ENCODE peak calls at places on chromosomes 11 and 22, in eight cellular contexts. F is psoas muscle; Z is heart left ventricle; P is CD8-positive, alpha-beta T cell; I is pancreas; A is heart right ventricle; H is OCI-LY7; U is small intestine. W is an unnamed sample.

GRCh38 chr11:121983901-121984300 is 132.1 kb downstream of the BLID start:
- DNase-seq in F (no peak), A (no peak), P (no peak), H (no peak), Z (no peak), I (no peak), U (no peak), W (no peak)

GRCh38 chr22:26364066-26365015 is 64.7 kb upstream of the ASPHD2 start:
- DNase-seq in H (peak; percentile 88), F (peak; percentile 26), Z (peak; percentile 62), A (peak; percentile 53), I (peak; percentile 49), U (peak; percentile 65), P (peak; percentile 57), W (peak; percentile 86)

GRCh38 chr22:32967285-32968101 is 90.7 kb downstream of the SYN3 start:
- DNase-seq in F (no peak), H (no peak), U (peak; percentile 91), I (no peak), A (no peak), P (no peak), Z (no peak), W (no peak)

GRCh38 chr22:37103696-37104452 is 5.6 kb downstream of the TMPRSS6 start:
- DNase-seq in H (no peak), Z (no peak), F (no peak), P (no peak), U (no peak), I (no peak), A (no peak), W (no peak)

GRCh38 chr22:45318168-45318557 is 8.4 kb downstream of the FAM118A start:
- DNase-seq in H (peak; percentile 34), U (peak; percentile 67), A (peak; percentile 89), F (peak; percentile 79), I (peak; percentile 44), P (peak; percentile 90), Z (peak; percentile 84), W (peak; percentile 97)

GRCh38 chr11:83278351-83278750 is 7.8 kb downstream of the CCDC90B start:
- DNase-seq in A (no peak), U (no peak), P (no peak), Z (no peak), F (no peak), I (no peak), H (no peak), W (peak; percentile 10)

GRCh38 chr11:69204246-69205124 is 48.8 kb downstream of the SMIM38 start:
- DNase-seq in P (no peak), U (no peak), Z (no peak), H (no peak), A (no peak), I (no peak), F (no peak), W (no peak)

GRCh38 chr11:36034572-36035331 is 90.9 kb downstream of the LDLRAD3 start:
- DNase-seq in A (no peak), H (no peak), U (no peak), P (no peak), F (no peak), I (no peak), Z (no peak), W (peak; percentile 74)

GRCh38 chr22:38153821-38154562 is 27.6 kb downstream of the PLA2G6 start:
- DNase-seq in H (no peak), F (no peak), I (no peak), U (peak; percentile 91), Z (no peak), P (no peak), A (no peak), W (no peak)

GRCh38 chr11:92204731-92205130 is 19.9 kb upstream of the FAT3 start:
- DNase-seq in P (no peak), H (no peak), F (no peak), U (no peak), I (peak; percentile 12), A (peak; percentile 11), Z (peak; percentile 48), W (no peak)

GRCh38 chr11:2694995-2695939 is 4.5 kb downstream of the KCNQ1OT1 start:
- DNase-seq in Z (no peak), H (no peak), P (no peak), U (no peak), F (no peak), A (no peak), I (no peak), W (no peak)

GRCh38 chr22:19884161-19884953 is 29.7 kb upstream of the GNB1L start:
- DNase-seq in Z (peak; percentile 22), F (no peak), A (no peak), I (no peak), P (no peak), U (no peak), H (no peak), W (no peak)

GRCh38 chr22:49497266-49497665 is 330.4 kb downstream of the BRD1 start:
- DNase-seq in P (no peak), F (no peak), A (no peak), H (no peak), I (no peak), Z (no peak), U (no peak), W (no peak)

GRCh38 chr11:26028294-26028954 is 303.5 kb upstream of the ANO3 start:
- DNase-seq in P (no peak), F (no peak), U (no peak), I (no peak), H (no peak), Z (no peak), A (no peak), W (no peak)

GRCh38 chr11:117579148-117579547 is 217.9 kb downstream of the DSCAML1 start:
- DNase-seq in I (no peak), F (no peak), A (no peak), U (no peak), P (no peak), Z (no peak), H (no peak), W (no peak)

GRCh38 chr11:105923252-105923651 is 98.8 kb downstream of the MSANTD4 start:
- DNase-seq in I (no peak), A (no peak), F (no peak), U (no peak), P (no peak), Z (no peak), H (no peak), W (no peak)

GRCh38 chr11:132734217-132734616 is 798.1 kb downstream of the OPCML start:
- DNase-seq in F (no peak), A (no peak), Z (no peak), U (no peak), I (no peak), P (no peak), H (no peak), W (no peak)

GRCh38 chr11:74671520-74672196 is 59.6 kb downstream of the CHRDL2 start:
- DNase-seq in Z (no peak), F (no peak), U (no peak), A (no peak), H (no peak), I (no peak), P (peak; percentile 29), W (peak; percentile 55)

GRCh38 chr11:34730544-34731295 is 109.8 kb downstream of the EHF start:
- DNase-seq in F (no peak), U (peak; percentile 56), Z (no peak), I (no peak), H (no peak), A (no peak), P (no peak), W (no peak)

GRCh38 chr11:11425806-11426205 is 72.8 kb upstream of the CSNK2A3 start:
- DNase-seq in H (no peak), I (no peak), F (no peak), A (no peak), Z (no peak), U (no peak), P (no peak), W (no peak)

DNA sequence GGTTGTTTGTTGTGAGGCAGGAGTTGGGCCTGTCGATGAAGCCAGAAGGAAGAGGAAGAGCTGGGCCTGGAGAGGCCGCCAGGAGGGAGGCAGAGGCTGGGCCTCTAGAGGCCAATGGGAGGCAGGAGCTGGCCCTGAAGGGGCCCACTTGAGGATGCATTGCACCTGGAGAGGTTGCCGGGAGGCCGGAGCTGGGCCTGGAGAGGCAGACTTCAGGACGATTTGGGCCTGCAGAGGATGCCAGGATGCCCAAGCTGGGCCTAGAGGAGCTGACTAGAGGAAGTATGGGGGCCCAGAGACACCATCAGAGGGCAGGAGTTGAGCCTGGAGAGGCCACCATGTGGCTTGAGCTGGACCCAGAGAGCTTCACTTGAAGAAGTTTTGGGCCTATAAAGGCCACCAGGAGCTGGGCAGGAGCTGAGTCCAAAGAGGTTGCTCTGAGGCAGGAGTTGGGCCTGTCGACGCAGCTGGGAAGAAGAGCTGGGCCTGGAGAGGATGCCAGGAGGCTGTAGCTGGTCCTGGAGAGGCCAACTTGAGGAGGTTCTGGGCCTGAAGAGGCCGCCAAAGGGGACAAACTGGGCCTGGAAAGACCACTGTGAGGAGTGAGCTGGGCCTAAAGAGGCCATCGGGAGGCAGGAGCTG is 39.0 kb downstream of the OR4C45 start:
- DNase-seq in A (no peak), P (no peak), I (no peak), H (no peak), U (no peak), Z (no peak), F (no peak), W (no peak)
- H3K9me3 ChIP-seq in A (no peaks in the 10 kb centered on the region), P (no peaks in the 10 kb centered on the region), I (no peaks in the 10 kb centered on the region), H (no peaks in the 10 kb centered on the region), U (peaks cover 6% of the 10 kb centered on the region), Z (no peaks in the 10 kb centered on the region), F (no peaks in the 10 kb centered on the region), W (no peaks in the 10 kb centered on the region)

GRCh38 chr11:44835326-44835725 is 108.6 kb downstream of the TSPAN18 start:
- DNase-seq in P (no peak), U (no peak), F (no peak), I (no peak), A (no peak), Z (no peak), H (no peak), W (no peak)
- H3K27ac ChIP-seq in P (no peak overlapping the region), U (no peak overlapping the region), F (no peak overlapping the region), I (no peak overlapping the region), A (no peak overlapping the region), Z (no peak overlapping the region), H (no peak overlapping the region), W (no peak overlapping the region)

GRCh38 chr22:31271026-31271425 is 21.3 kb downstream of the PIK3IP1 start:
- DNase-seq in H (no peak), I (no peak), F (no peak), Z (no peak), P (no peak), A (no peak), U (no peak), W (no peak)
- H3K36me3 ChIP-seq in H (peaks cover 35% of the 10 kb centered on the region), I (peaks cover 11% of the 10 kb centered on the region), F (peaks cover 96% of the 10 kb centered on the region), Z (no peaks in the 10 kb centered on the region), P (no peaks in the 10 kb centered on the region), A (peaks cover 4% of the 10 kb centered on the region), U (peaks cover 18% of the 10 kb centered on the region), W (peaks cover 20% of the 10 kb centered on the region)

GRCh38 chr11:134399293-134399654 is 12.8 kb downstream of the B3GAT1 start:
- DNase-seq in A (no peak), I (no peak), U (no peak), F (no peak), Z (no peak), H (no peak), P (no peak), W (no peak)

GRCh38 chr11:134399996-134400395 is 12.0 kb downstream of the B3GAT1 start:
- DNase-seq in U (no peak), I (no peak), Z (no peak), F (no peak), H (no peak), A (no peak), P (no peak), W (no peak)

GRCh38 chr11:134397304-134398078 is 14.6 kb downstream of the B3GAT1 start:
- DNase-seq in I (no peak), H (no peak), F (no peak), Z (no peak), U (no peak), A (no peak), P (no peak), W (no peak)

GRCh38 chr11:134398079-134398444 is 14.0 kb downstream of the B3GAT1 start:
- DNase-seq in A (no peak), P (no peak), U (no peak), F (no peak), H (no peak), I (no peak), Z (no peak), W (no peak)

GRCh38 chr11:134398644-134399292 is 13.3 kb downstream of the B3GAT1 start:
- DNase-seq in Z (no peak), F (no peak), A (no peak), H (no peak), P (no peak), U (no peak), I (no peak), W (no peak)
- H3K9me3 ChIP-seq in Z (no peaks in the 10 kb centered on the region), F (no peaks in the 10 kb centered on the region), A (no peaks in the 10 kb centered on the region), H (no peaks in the 10 kb centered on the region), P (no peaks in the 10 kb centered on the region), U (no peaks in the 10 kb centered on the region), I (no peaks in the 10 kb centered on the region), W (no peaks in the 10 kb centered on the region)

W was measured in cardiac muscle cell.